ENCODE peak calls at places on chromosomes 3 and 15, in five cellular contexts. L is HepG2, W is HCT116, H is GM12891, X is spleen. M is an unnamed sample.

GRCh38 chr15:60905587-60905986 is 323.5 kb downstream of the RORA start:
- DNase-seq in L (no peak), W (no peak), X (no peak), H (no peak), M (no peak)

GRCh38 chr15:68791431-68792283 is 29.0 kb downstream of the ANP32A start:
- DNase-seq in L (no peak), X (no peak), H (peak; percentile 40), W (no peak), M (no peak)

GRCh38 chr3:103924544-103924943 is 1442.2 kb upstream of the ALCAM start:
- DNase-seq in H (no peak), L (no peak), W (no peak), X (no peak), M (no peak)

GRCh38 chr3:188184649-188185048 is 30.7 kb downstream of the LPP start:
- DNase-seq in H (no peak), L (no peak), W (no peak), X (no peak), M (no peak)

GRCh38 chr3:72492240-72492639 is 356.0 kb downstream of the SHQ1 start:
- DNase-seq in W (no peak), H (no peak), L (no peak), X (no peak), M (peak; percentile 95)

GRCh38 chr15:79615754-79616153 is 183.6 kb downstream of the MINAR1 start:
- DNase-seq in W (no peak), X (no peak), H (no peak), L (no peak), M (no peak)

GRCh38 chr3:68103811-68104210 is 449.4 kb upstream of the SUCLG2 start:
- DNase-seq in X (no peak), H (no peak), L (no peak), W (no peak), M (no peak)

GRCh38 chr3:168162172-168162571 is 66.4 kb upstream of the GOLIM4 start:
- DNase-seq in H (no peak), L (no peak), W (no peak), X (no peak), M (no peak)

GRCh38 chr15:67254238-67255175 is at the start of the genes AAGAB and IQCH:
- DNase-seq in L (peak; percentile 88), H (peak; percentile 97), X (peak; percentile 100), W (peak; percentile 93), M (peak; percentile 98)

GRCh38 chr15:60471314-60471713 is 7.6 kb downstream of the ICE2 start:
- DNase-seq in H (no peak), W (no peak), X (no peak), L (no peak), M (no peak)

GRCh38 chr3:178406206-178406605 is 130.0 kb upstream of the KCNMB2 start:
- DNase-seq in X (no peak), W (no peak), H (no peak), L (no peak), M (no peak)

GRCh38 chr3:186839874-186840641 is 2.5 kb upstream of the ADIPOQ start:
- DNase-seq in X (no peak), L (no peak), H (no peak), W (no peak), M (no peak)

GRCh38 chr3:64443553-64444331 is 218.5 kb upstream of the PRICKLE2 start:
- DNase-seq in W (no peak), X (no peak), L (no peak), H (no peak), M (no peak)

GRCh38 chr3:179760944-179761343 is 108.1 kb downstream of the USP13 start:
- DNase-seq in H (no peak), L (peak; percentile 24), W (no peak), X (no peak), M (no peak)

GRCh38 chr3:172447611-172448579 is at the start of gene GHSR:
- DNase-seq in L (no peak), H (peak; percentile 8), X (no peak), W (no peak), M (no peak)

GRCh38 chr3:47857151-47857550 is 54.2 kb downstream of the DHX30 start:
- DNase-seq in L (no peak), X (peak; percentile 36), H (no peak), W (no peak), M (no peak)

GRCh38 chr15:38895326-38896282 is 331.0 kb upstream of the RASGRP1 start:
- DNase-seq in L (no peak), X (no peak), H (no peak), W (no peak), M (no peak)

GRCh38 chr3:119810018-119810435 is 28.1 kb downstream of the NR1I2 start:
- DNase-seq in W (no peak), H (peak; percentile 69), X (peak; percentile 89), L (no peak), M (peak; percentile 19)
- TF ChIP-seq POLR2A in W (no peak), H (no peak), X (no peak), L (no peak), M (no peak)

DNA sequence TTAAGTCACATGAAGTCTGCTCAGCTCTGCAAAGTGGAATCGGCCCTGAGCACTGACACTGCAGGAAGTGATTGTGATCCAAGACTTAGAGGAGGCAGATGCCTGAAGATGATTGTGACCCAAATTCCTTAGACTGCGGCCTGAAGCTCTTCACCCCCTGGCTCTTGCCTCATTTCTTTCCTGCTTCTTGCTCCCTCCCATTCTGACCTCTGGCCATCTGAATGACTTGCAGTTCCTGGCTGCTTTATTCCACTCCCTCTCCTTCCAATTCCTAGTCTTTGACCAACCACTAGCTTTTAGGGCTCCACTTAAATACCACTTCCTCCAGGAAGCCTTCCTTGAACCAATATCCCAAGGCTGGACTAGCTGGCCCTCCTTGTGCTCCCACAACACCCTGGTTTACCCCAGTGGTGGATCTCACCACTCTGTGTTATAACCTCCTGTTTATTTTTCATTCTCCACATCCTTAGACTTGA is 9.9 kb upstream of the EPB42 start:
- DNase-seq in W (no peak), X (no peak), L (no peak), H (no peak), M (no peak)
- TF ChIP-seq POLR2AphosphoS5 in W (no peak), X (no peak), L (no peak), H (no peak), M (no peak)

GRCh38 chr3:183254816-183255730 is 2.0 kb downstream of the B3GNT5 start:
- DNase-seq in W (no peak), L (no peak), H (no peak), X (no peak), M (no peak)

GRCh38 chr3:183253961-183254815 is 1.1 kb downstream of the B3GNT5 start:
- DNase-seq in L (no peak), W (no peak), H (peak; percentile 25), X (peak; percentile 89), M (no peak)

GRCh38 chr3:183252973-183253363 is at the start of gene B3GNT5:
- DNase-seq in W (peak; percentile 60), H (no peak), L (no peak), X (peak; percentile 81), M (peak; percentile 86)

GRCh38 chr3:183252108-183252782 is 808 bp upstream of the B3GNT5 start:
- DNase-seq in L (no peak), X (no peak), W (no peak), H (no peak), M (no peak)

DNA sequence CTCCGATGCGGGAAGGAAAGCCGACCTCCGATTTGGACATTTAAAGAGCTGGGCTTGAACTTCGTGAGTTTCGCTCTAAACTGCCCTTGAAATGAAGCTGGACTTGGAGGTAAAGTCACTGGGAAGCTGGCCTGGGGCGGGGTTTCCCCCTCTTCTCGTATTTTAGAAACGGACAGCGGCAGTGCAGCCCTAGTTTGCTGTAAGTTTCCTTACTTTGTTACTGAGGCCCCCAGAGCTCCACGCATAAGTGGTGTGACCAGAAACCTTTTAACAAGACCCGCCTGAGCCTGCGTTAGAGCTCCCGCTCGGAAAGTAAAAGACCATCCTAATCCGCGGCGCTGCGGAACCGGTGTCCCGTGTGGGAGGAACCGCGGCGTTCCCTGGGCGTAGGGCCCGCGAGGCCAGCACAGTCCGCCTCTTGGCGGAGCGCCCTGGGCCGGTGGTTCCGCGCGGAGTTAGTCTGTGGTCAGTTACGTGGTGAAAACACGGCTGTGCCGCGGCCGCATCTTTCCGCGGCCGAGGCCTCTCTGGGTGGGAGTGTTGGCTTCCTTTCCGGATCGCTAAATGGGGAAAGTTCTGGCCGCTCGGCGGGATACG is 409 bp downstream of the B3GNT5 start:
- DNase-seq in X (peak; percentile 93), L (no peak), H (peak; percentile 8), W (no peak), M (peak; percentile 65)
- TF ChIP-seq POLR2A in X (no peak), L (no peak), H (no peak), W (no peak), M (peak; percentile 28)

GRCh38 chr3:133301194-133301593 is 98.7 kb upstream of the BFSP2 start:
- DNase-seq in H (no peak), W (no peak), L (no peak), X (no peak), M (no peak)
- TF ChIP-seq POLR2AphosphoS5 in H (no peak), W (no peak), L (no peak), X (no peak), M (no peak)

M was measured in breast epithelium.